ENCODE peak calls at places on chromosomes 3 and 15, in ten cellular contexts. W, I, U, N, R, A, K, B, D and V are unnamed samples.

GRCh38 chr3:59535791-59536221 is 486.0 kb upstream of the CFAP20DC start:
- DNase-seq in A (no peak), D (no peak), K (no peak), R (no peak), I (no peak), B (no peak), N (no peak), W (peak), U (peak), V (peak)

GRCh38 chr3:167095976-167096375 is 284.1 kb downstream of the ZBBX start:
- DNase-seq in A (no peak), D (no peak), W (no peak), N (no peak), U (no peak), R (no peak), K (no peak), I (no peak), B (no peak), V (no peak)

GRCh38 chr15:49179433-49180190 is 9.6 kb downstream of the GALK2 start:
- DNase-seq in U (peak), R (no peak), N (no peak), K (no peak), A (no peak), I (no peak), B (no peak), D (no peak), W (no peak), V (no peak)

GRCh38 chr3:195116393-195117185 is 154.4 kb downstream of the XXYLT1 start:
- DNase-seq in R (no peak), A (no peak), K (no peak), W (no peak), I (no peak), N (no peak), U (no peak), B (no peak), D (no peak), V (no peak)

GRCh38 chr15:41917767-41918430 is 24.0 kb upstream of the SPTBN5 start:
- DNase-seq in U (peak), B (peak), W (peak), R (no peak), D (no peak), K (peak), N (peak), I (no peak), A (no peak), V (peak)

GRCh38 chr15:45451265-45451664 is 71.3 kb downstream of the SLC30A4 start:
- DNase-seq in R (no peak), B (no peak), D (no peak), K (no peak), I (no peak), U (no peak), W (no peak), A (no peak), N (no peak), V (no peak)

GRCh38 chr15:99552111-99552510 is 13.7 kb upstream of the MEF2A start:
- DNase-seq in W (no peak), I (no peak), D (no peak), R (no peak), U (no peak), K (no peak), B (no peak), A (no peak), N (no peak), V (no peak)

GRCh38 chr3:113018461-113019181 is 27.8 kb downstream of the GTPBP8 start:
- DNase-seq in B (no peak), U (peak), D (peak), K (no peak), W (peak), A (no peak), I (no peak), N (no peak), R (no peak), V (no peak)

GRCh38 chr3:41007399-41007798 is 191.9 kb upstream of the CTNNB1 start:
- DNase-seq in U (no peak), R (no peak), B (no peak), I (no peak), D (no peak), K (no peak), N (no peak), W (no peak), A (no peak), V (no peak)

GRCh38 chr3:41267975-41268640 is 68.8 kb downstream of the CTNNB1 start:
- DNase-seq in I (no peak), U (peak), B (no peak), K (no peak), W (peak), N (peak), D (no peak), A (no peak), R (no peak), V (peak)

GRCh38 chr3:40971191-40972168 is 227.8 kb upstream of the CTNNB1 start:
- DNase-seq in W (peak), U (peak), A (no peak), B (peak), N (peak), K (peak), D (peak), I (no peak), R (no peak), V (peak)

GRCh38 chr15:63504979-63505841 is 817 bp downstream of the USP3 start:
- DNase-seq in R (peak), W (peak), U (peak), B (peak), D (peak), I (peak), A (peak), N (peak), K (peak), V (peak)
- TF ChIP-seq CTCF in R (peak), W (peak), U (peak), B (peak), D (no peak), I (peak), A (no peak), N (no peak), K (no peak), V (peak)

GRCh38 chr3:23372296-23372695 is 169.2 kb downstream of the UBE2E2 start:
- DNase-seq in D (no peak), K (no peak), N (no peak), R (no peak), A (no peak), I (no peak), U (no peak), B (no peak), W (no peak), V (no peak)
- TF ChIP-seq CTCF in D (no peak), K (no peak), N (no peak), R (no peak), A (no peak), I (no peak), U (no peak), B (no peak), W (no peak), V (peak)

DNA sequence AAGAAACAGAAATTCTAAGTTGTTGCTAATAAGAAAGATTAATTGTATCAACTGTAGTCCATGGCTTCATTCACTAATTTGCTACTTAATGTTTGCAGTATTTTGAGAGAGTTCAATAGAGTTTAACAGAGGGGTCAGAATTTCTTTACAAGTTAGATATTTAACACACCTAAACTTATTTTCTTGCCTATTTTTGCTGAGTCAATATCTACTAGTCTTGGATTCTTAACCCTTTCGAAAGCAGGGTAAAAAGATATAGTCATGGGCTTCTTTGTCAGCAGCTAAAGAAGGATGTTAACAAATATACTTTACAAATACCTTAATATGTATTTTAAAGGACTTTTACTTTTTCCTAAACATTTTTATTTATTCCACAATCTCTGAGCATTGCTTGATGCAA is 155.6 kb downstream of the MDFIC2 start:
- DNase-seq in U (no peak), I (no peak), B (no peak), K (no peak), W (no peak), R (no peak), A (no peak), D (no peak), N (no peak), V (no peak)
- TF ChIP-seq CTCF in U (no peak), I (no peak), B (no peak), K (no peak), W (no peak), R (no peak), A (no peak), D (no peak), N (no peak), V (no peak)

GRCh38 chr3:87269723-87270122 is 6.7 kb downstream of the POU1F1 start:
- DNase-seq in W (no peak), I (no peak), N (no peak), K (no peak), A (no peak), B (no peak), D (no peak), R (no peak), U (no peak), V (no peak)

GRCh38 chr3:87268646-87269211 is 7.7 kb downstream of the POU1F1 start:
- DNase-seq in D (no peak), W (peak), R (no peak), U (no peak), K (no peak), B (no peak), A (no peak), I (no peak), N (no peak), V (no peak)

GRCh38 chr3:87272718-87273337 is 3.6 kb downstream of the POU1F1 start:
- DNase-seq in I (no peak), D (no peak), K (no peak), A (no peak), B (no peak), W (no peak), R (no peak), U (no peak), N (no peak), V (no peak)

GRCh38 chr3:87270908-87271727 is 5.3 kb downstream of the POU1F1 start:
- DNase-seq in D (peak), U (peak), W (no peak), N (no peak), B (no peak), K (no peak), R (no peak), I (no peak), A (no peak), V (no peak)

GRCh38 chr3:87267953-87268645 is 8.3 kb downstream of the POU1F1 start:
- DNase-seq in A (no peak), W (no peak), K (no peak), B (peak), U (no peak), R (no peak), I (no peak), D (no peak), N (no peak), V (no peak)
- TF ChIP-seq CTCF in A (no peak), W (no peak), K (no peak), B (no peak), U (no peak), R (no peak), I (no peak), D (no peak), N (no peak), V (no peak)